ENCODE peak calls at places on chromosomes 6 and 20, in six cellular contexts. One of them, this sample, is unnamed.

GRCh38 chr6:36597775-36598174 is 3.6 kb downstream of the SRSF3 start:
- DNase-seq in coronary artery: peak
- DNase-seq in breast epithelium: no peak
- DNase-seq in cardiac muscle cell: no peak
- DNase-seq in thoracic aorta: no peak
- DNase-seq in hepatocyte: no peak
- DNase-seq in this sample: no peak

GRCh38 chr6:41641352-41641925 is 3.2 kb downstream of the MDFI start:
- DNase-seq in coronary artery: no peak
- DNase-seq in breast epithelium: no peak
- DNase-seq in cardiac muscle cell: no peak
- DNase-seq in thoracic aorta: no peak
- DNase-seq in hepatocyte: no peak
- DNase-seq in this sample: no peak

GRCh38 chr20:38680492-38681118 is 43.7 kb upstream of the SLC32A1 start:
- DNase-seq in coronary artery: no peak
- DNase-seq in breast epithelium: no peak
- DNase-seq in cardiac muscle cell: peak
- DNase-seq in thoracic aorta: no peak
- DNase-seq in hepatocyte: peak
- DNase-seq in this sample: no peak

GRCh38 chr6:11890849-11891248 is 112.2 kb upstream of the ADTRP start:
- DNase-seq in coronary artery: no peak
- DNase-seq in breast epithelium: no peak
- DNase-seq in cardiac muscle cell: no peak
- DNase-seq in thoracic aorta: no peak
- DNase-seq in hepatocyte: no peak
- DNase-seq in this sample: no peak

GRCh38 chr20:33465536-33466302 is 22.2 kb upstream of the SNTA1 start:
- DNase-seq in coronary artery: no peak
- DNase-seq in breast epithelium: no peak
- DNase-seq in cardiac muscle cell: no peak
- DNase-seq in thoracic aorta: no peak
- DNase-seq in hepatocyte: no peak
- DNase-seq in this sample: peak

GRCh38 chr6:33204165-33204414 is 365 bp upstream of the HSD17B8 start:
- DNase-seq in coronary artery: no peak
- DNase-seq in breast epithelium: no peak
- DNase-seq in cardiac muscle cell: no peak
- DNase-seq in thoracic aorta: no peak
- DNase-seq in hepatocyte: no peak
- DNase-seq in this sample: no peak

GRCh38 chr20:63029358-63030121 is 22.8 kb upstream of the BHLHE23 start:
- DNase-seq in coronary artery: no peak
- DNase-seq in breast epithelium: no peak
- DNase-seq in cardiac muscle cell: no peak
- DNase-seq in thoracic aorta: no peak
- DNase-seq in hepatocyte: no peak
- DNase-seq in this sample: no peak

GRCh38 chr6:99151634-99152344 is 197.7 kb downstream of the FAXC start:
- DNase-seq in coronary artery: no peak
- DNase-seq in breast epithelium: no peak
- DNase-seq in cardiac muscle cell: peak
- DNase-seq in thoracic aorta: no peak
- DNase-seq in hepatocyte: peak
- DNase-seq in this sample: peak

GRCh38 chr6:99618649-99619408 is 12.2 kb downstream of the PRDM13 start:
- DNase-seq in coronary artery: no peak
- DNase-seq in breast epithelium: no peak
- DNase-seq in cardiac muscle cell: no peak
- DNase-seq in thoracic aorta: no peak
- DNase-seq in hepatocyte: no peak
- DNase-seq in this sample: no peak

GRCh38 chr6:11689847-11690246 is 88.8 kb downstream of the ADTRP start:
- DNase-seq in coronary artery: no peak
- DNase-seq in breast epithelium: no peak
- DNase-seq in cardiac muscle cell: no peak
- DNase-seq in thoracic aorta: no peak
- DNase-seq in hepatocyte: no peak
- DNase-seq in this sample: no peak

GRCh38 chr6:83708970-83709747 is at the start of gene SNAP91:
- DNase-seq in coronary artery: no peak
- DNase-seq in breast epithelium: no peak
- DNase-seq in cardiac muscle cell: peak
- DNase-seq in thoracic aorta: no peak
- DNase-seq in hepatocyte: peak
- DNase-seq in this sample: peak

GRCh38 chr6:7401103-7401502 is 11.5 kb downstream of the RIOK1 start:
- DNase-seq in coronary artery: no peak
- DNase-seq in breast epithelium: no peak
- DNase-seq in cardiac muscle cell: no peak
- DNase-seq in thoracic aorta: no peak
- DNase-seq in hepatocyte: no peak
- DNase-seq in this sample: no peak

GRCh38 chr6:159931112-159931511 is 37.8 kb upstream of the IGF2R start:
- DNase-seq in coronary artery: no peak
- DNase-seq in breast epithelium: no peak
- DNase-seq in cardiac muscle cell: no peak
- DNase-seq in thoracic aorta: no peak
- DNase-seq in hepatocyte: no peak
- DNase-seq in this sample: no peak

GRCh38 chr6:105164418-105164817 is 15.4 kb downstream of the POPDC3 start:
- DNase-seq in coronary artery: no peak
- DNase-seq in breast epithelium: no peak
- DNase-seq in cardiac muscle cell: peak
- DNase-seq in thoracic aorta: no peak
- DNase-seq in hepatocyte: no peak
- DNase-seq in this sample: no peak

GRCh38 chr20:23636182-23636907 is 1.4 kb downstream of the CST3 start:
- DNase-seq in coronary artery: no peak
- DNase-seq in breast epithelium: no peak
- DNase-seq in cardiac muscle cell: no peak
- DNase-seq in thoracic aorta: no peak
- DNase-seq in hepatocyte: no peak
- DNase-seq in this sample: no peak

GRCh38 chr6:113995632-113996031 is 24.7 kb upstream of the HDAC2 start:
- DNase-seq in coronary artery: no peak
- DNase-seq in breast epithelium: no peak
- DNase-seq in cardiac muscle cell: peak
- DNase-seq in thoracic aorta: peak
- DNase-seq in hepatocyte: peak
- DNase-seq in this sample: peak

GRCh38 chr6:39214120-39214813 is 15.0 kb downstream of the KCNK5 start:
- DNase-seq in coronary artery: no peak
- DNase-seq in breast epithelium: no peak
- DNase-seq in cardiac muscle cell: no peak
- DNase-seq in thoracic aorta: no peak
- DNase-seq in hepatocyte: no peak
- DNase-seq in this sample: no peak

GRCh38 chr20:22465622-22466446 is 118.5 kb downstream of the FOXA2 start:
- DNase-seq in coronary artery: no peak
- DNase-seq in breast epithelium: no peak
- DNase-seq in cardiac muscle cell: no peak
- DNase-seq in thoracic aorta: no peak
- DNase-seq in hepatocyte: no peak
- DNase-seq in this sample: no peak

GRCh38 chr6:149082320-149082719 is 235.2 kb upstream of the TAB2 start:
- DNase-seq in coronary artery: no peak
- DNase-seq in breast epithelium: peak
- DNase-seq in cardiac muscle cell: peak
- DNase-seq in thoracic aorta: peak
- DNase-seq in hepatocyte: peak
- DNase-seq in this sample: peak

GRCh38 chr6:155861821-155862220 is 406.2 kb upstream of the NOX3 start:
- DNase-seq in coronary artery: no peak
- DNase-seq in breast epithelium: no peak
- DNase-seq in cardiac muscle cell: no peak
- DNase-seq in thoracic aorta: no peak
- DNase-seq in hepatocyte: no peak
- DNase-seq in this sample: no peak

GRCh38 chr20:53930651-53931504 is 139.5 kb downstream of the BCAS1 start:
- DNase-seq in coronary artery: no peak
- DNase-seq in breast epithelium: no peak
- DNase-seq in cardiac muscle cell: no peak
- DNase-seq in thoracic aorta: no peak
- DNase-seq in hepatocyte: no peak
- DNase-seq in this sample: no peak

GRCh38 chr6:167394330-167394729 is 69.4 kb downstream of the TTLL2 start:
- DNase-seq in coronary artery: no peak
- DNase-seq in breast epithelium: no peak
- DNase-seq in cardiac muscle cell: no peak
- DNase-seq in thoracic aorta: no peak
- DNase-seq in hepatocyte: no peak
- DNase-seq in this sample: no peak

GRCh38 chr20:7806831-7807230 is 133.4 kb downstream of the HAO1 start:
- DNase-seq in coronary artery: no peak
- DNase-seq in breast epithelium: no peak
- DNase-seq in cardiac muscle cell: no peak
- DNase-seq in thoracic aorta: no peak
- DNase-seq in hepatocyte: no peak
- DNase-seq in this sample: no peak

GRCh38 chr20:22921595-22922421 is 113.3 kb upstream of the SSTR4 start:
- DNase-seq in coronary artery: no peak
- DNase-seq in breast epithelium: no peak
- DNase-seq in cardiac muscle cell: no peak
- DNase-seq in thoracic aorta: no peak
- DNase-seq in hepatocyte: no peak
- DNase-seq in this sample: no peak

GRCh38 chr6:16684195-16684689 is 77.0 kb downstream of the ATXN1 start:
- DNase-seq in coronary artery: no peak
- DNase-seq in breast epithelium: no peak
- DNase-seq in cardiac muscle cell: no peak
- DNase-seq in thoracic aorta: no peak
- DNase-seq in hepatocyte: no peak
- DNase-seq in this sample: no peak

GRCh38 chr20:45919536-45919933 is 7.6 kb upstream of the PLTP start:
- DNase-seq in coronary artery: no peak
- DNase-seq in breast epithelium: no peak
- DNase-seq in cardiac muscle cell: no peak
- DNase-seq in thoracic aorta: no peak
- DNase-seq in hepatocyte: no peak
- DNase-seq in this sample: no peak
- H3K27ac ChIP-seq in coronary artery: peak
- H3K27ac ChIP-seq in breast epithelium: peak
- H3K27ac ChIP-seq in cardiac muscle cell: no peak
- H3K27ac ChIP-seq in thoracic aorta: peak
- H3K27ac ChIP-seq in hepatocyte: peak
- H3K27ac ChIP-seq in this sample: peak

GRCh38 chr6:20875369-20875963 is 341.2 kb downstream of the CDKAL1 start:
- DNase-seq in coronary artery: no peak
- DNase-seq in breast epithelium: no peak
- DNase-seq in cardiac muscle cell: peak
- DNase-seq in thoracic aorta: no peak
- DNase-seq in hepatocyte: peak
- DNase-seq in this sample: peak

GRCh38 chr6:20870493-20870892 is 336.2 kb downstream of the CDKAL1 start:
- DNase-seq in coronary artery: no peak
- DNase-seq in breast epithelium: no peak
- DNase-seq in cardiac muscle cell: no peak
- DNase-seq in thoracic aorta: no peak
- DNase-seq in hepatocyte: no peak
- DNase-seq in this sample: no peak

GRCh38 chr6:20877008-20877937 is 343.0 kb downstream of the CDKAL1 start:
- DNase-seq in coronary artery: peak
- DNase-seq in breast epithelium: peak
- DNase-seq in cardiac muscle cell: no peak
- DNase-seq in thoracic aorta: peak
- DNase-seq in hepatocyte: peak
- DNase-seq in this sample: no peak

GRCh38 chr6:20876016-20876415 is 341.8 kb downstream of the CDKAL1 start:
- DNase-seq in coronary artery: no peak
- DNase-seq in breast epithelium: no peak
- DNase-seq in cardiac muscle cell: no peak
- DNase-seq in thoracic aorta: no peak
- DNase-seq in hepatocyte: peak
- DNase-seq in this sample: no peak

GRCh38 chr6:20873425-20874190 is 339.4 kb downstream of the CDKAL1 start:
- DNase-seq in coronary artery: no peak
- DNase-seq in breast epithelium: no peak
- DNase-seq in cardiac muscle cell: peak
- DNase-seq in thoracic aorta: no peak
- DNase-seq in hepatocyte: no peak
- DNase-seq in this sample: peak
- TF ChIP-seq CTCF in coronary artery: no peak
- TF ChIP-seq CTCF in breast epithelium: no peak
- TF ChIP-seq CTCF in cardiac muscle cell: peak
- TF ChIP-seq CTCF in thoracic aorta: no peak
- TF ChIP-seq CTCF in hepatocyte: peak
- TF ChIP-seq CTCF in this sample: peak

DNA sequence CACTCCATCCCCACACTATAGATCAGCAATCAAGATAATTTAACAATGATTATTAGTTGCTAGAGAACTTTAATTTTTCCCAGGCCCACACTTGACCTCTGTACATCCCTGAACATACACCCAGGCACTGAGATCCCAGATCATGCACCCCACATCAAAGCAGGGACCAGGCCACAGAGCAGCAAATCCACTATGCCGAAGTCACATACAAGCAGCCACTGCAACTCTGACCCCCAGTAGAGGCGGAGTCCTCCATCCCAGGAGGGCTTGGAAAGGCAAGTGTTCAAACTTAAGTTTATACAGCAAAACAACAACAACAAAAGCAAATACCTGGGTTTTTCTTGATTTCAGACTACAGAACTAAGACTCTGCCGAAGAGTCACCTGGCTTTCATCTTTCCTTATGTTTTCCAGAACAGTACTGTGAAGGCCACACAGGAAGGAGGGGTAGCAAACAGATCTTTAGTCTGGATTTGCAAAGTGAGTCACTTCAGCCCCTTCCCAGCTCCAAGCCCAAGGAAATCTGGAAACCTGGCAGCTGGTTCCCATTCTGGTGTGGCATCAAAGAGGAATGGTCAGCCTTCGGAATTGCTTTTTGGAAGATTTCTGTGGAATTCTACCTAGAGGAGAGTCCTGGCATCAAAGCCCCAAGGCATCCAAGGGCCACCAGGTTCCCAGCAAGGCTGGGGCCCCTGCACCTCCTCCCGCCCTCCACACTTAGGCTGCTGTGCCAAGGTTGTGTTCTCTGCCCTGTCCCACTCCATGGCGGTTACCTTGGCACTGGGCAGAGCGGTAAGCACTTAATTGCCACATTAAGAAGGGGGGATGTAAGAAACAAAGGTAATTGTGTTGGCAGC is 7.3 kb downstream of the JAG1 start:
- DNase-seq in coronary artery: peak
- DNase-seq in breast epithelium: no peak
- DNase-seq in cardiac muscle cell: no peak
- DNase-seq in thoracic aorta: no peak
- DNase-seq in hepatocyte: no peak
- DNase-seq in this sample: no peak
- H3K4me3 ChIP-seq in coronary artery: peak
- H3K4me3 ChIP-seq in breast epithelium: peak
- H3K4me3 ChIP-seq in cardiac muscle cell: no peak
- H3K4me3 ChIP-seq in thoracic aorta: peak
- H3K4me3 ChIP-seq in hepatocyte: no peak
- H3K4me3 ChIP-seq in this sample: no peak

DNA sequence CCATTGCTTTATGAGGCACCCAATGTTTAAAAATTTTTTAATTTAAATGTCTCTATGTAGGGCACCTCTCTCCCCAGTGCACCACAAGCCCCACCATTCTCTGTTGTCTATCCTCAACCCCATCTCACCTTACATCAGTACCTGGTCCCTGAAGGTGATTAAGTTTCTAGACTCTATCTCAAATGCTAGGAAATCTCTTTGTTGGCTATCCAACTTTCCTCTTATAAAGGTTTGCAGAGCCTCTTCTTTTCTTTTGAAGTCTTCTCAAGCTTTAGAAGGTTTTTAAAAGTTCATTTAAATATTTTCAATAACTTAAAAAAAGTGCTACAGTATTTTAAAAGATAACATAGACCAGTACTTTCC is 76.5 kb upstream of the TBC1D7 start:
- DNase-seq in coronary artery: no peak
- DNase-seq in breast epithelium: no peak
- DNase-seq in cardiac muscle cell: no peak
- DNase-seq in thoracic aorta: no peak
- DNase-seq in hepatocyte: no peak
- DNase-seq in this sample: no peak
- H3K27ac ChIP-seq in coronary artery: no peak
- H3K27ac ChIP-seq in breast epithelium: no peak
- H3K27ac ChIP-seq in cardiac muscle cell: no peak
- H3K27ac ChIP-seq in thoracic aorta: peak
- H3K27ac ChIP-seq in hepatocyte: no peak
- H3K27ac ChIP-seq in this sample: peak

This sample was measured in WERI-Rb-1.